ENCODE peak calls at places on chromosomes 4 and X, in six cellular contexts. R, T, B, I, C and P are unnamed samples.

GRCh38 chrX:154351183-154352011 is 23.0 kb downstream of the FLNA start:
- DNase-seq in R (no peak), T (no peak), B (no peak), I (no peak), C (no peak), P (no peak)

GRCh38 chrX:13899607-13900006 is 82.7 kb upstream of the GPM6B start:
- DNase-seq in R (no peak), T (peak), B (no peak), I (peak), C (no peak), P (no peak)

GRCh38 chrX:23228950-23229448 is 105.7 kb upstream of the PTCHD1 start:
- DNase-seq in R (peak), T (peak), B (no peak), I (no peak), C (no peak), P (no peak)

GRCh38 chr4:90546114-90546513 is 418.9 kb downstream of the CCSER1 start:
- DNase-seq in R (no peak), T (peak), B (no peak), I (no peak), C (no peak), P (no peak)

GRCh38 chr4:79882806-79883205 is 190.2 kb downstream of the ANTXR2 start:
- DNase-seq in R (no peak), T (no peak), B (no peak), I (no peak), C (no peak), P (no peak)

GRCh38 chr4:176885224-176885623 is 92.5 kb upstream of the VEGFC start:
- DNase-seq in R (no peak), T (peak), B (no peak), I (no peak), C (no peak), P (no peak)

GRCh38 chr4:165439981-165440380 is 61.2 kb downstream of the CPE start:
- DNase-seq in R (no peak), T (no peak), B (no peak), I (no peak), C (no peak), P (no peak)

GRCh38 chr4:53281438-53281837 is 84.4 kb downstream of the SCFD2 start:
- DNase-seq in R (no peak), T (no peak), B (no peak), I (peak), C (no peak), P (no peak)

GRCh38 chr4:93767917-93768316 is 60.6 kb upstream of the ATOH1 start:
- DNase-seq in R (no peak), T (no peak), B (no peak), I (no peak), C (no peak), P (no peak)

GRCh38 chrX:38312436-38312835 is 14.9 kb downstream of the RPGR start:
- DNase-seq in R (no peak), T (peak), B (no peak), I (peak), C (no peak), P (no peak)

GRCh38 chr4:169619518-169619957 is 840 bp upstream of the CLCN3 start:
- DNase-seq in R (peak), T (peak), B (peak), I (peak), C (peak), P (no peak)

GRCh38 chrX:15563056-15563455 is 37.7 kb downstream of the ACE2 start:
- DNase-seq in R (no peak), T (no peak), B (no peak), I (no peak), C (no peak), P (no peak)

GRCh38 chr4:109979932-109980717 is 67.4 kb downstream of the EGF start:
- DNase-seq in R (no peak), T (peak), B (peak), I (no peak), C (no peak), P (no peak)

GRCh38 chrX:39764441-39764914 is 333.3 kb downstream of the BCOR start:
- DNase-seq in R (no peak), T (no peak), B (no peak), I (no peak), C (peak), P (no peak)